ENCODE peak calls at places on chromosomes 16 and 17, in eight cellular contexts. One of them, this sample, is unnamed.

GRCh38 chr17:16933317-16934132 is 38.4 kb downstream of the TNFRSF13B start:
- DNase-seq in stimulated activated CD8-positive, alpha-beta memory T cell treated with anti-CD3 and anti-CD28 coated beads, Interleukin-7, amount 100 ng/mL, for 1 hour: no peak
- DNase-seq in left cardiac atrium: peak; percentile 10
- DNase-seq in activated naive CD4-positive, alpha-beta T cell treated with anti-CD3 and anti-CD28 coated beads for 36 hours: no peak
- DNase-seq in RPMI8226: peak; percentile 31
- DNase-seq in A549: no peak
- DNase-seq in iPS DF 6.9: no peak
- DNase-seq in activated CD8-positive, alpha-beta memory T cell treated with anti-CD3 and anti-CD28 coated beads, Interleukin-2, amount 50 U/mL, for 4 hours: no peak
- DNase-seq in this sample: no peak

GRCh38 chr17:11150946-11151345 is 90.1 kb upstream of the SHISA6 start:
- DNase-seq in stimulated activated CD8-positive, alpha-beta memory T cell treated with anti-CD3 and anti-CD28 coated beads, Interleukin-7, amount 100 ng/mL, for 1 hour: no peak
- DNase-seq in left cardiac atrium: no peak
- DNase-seq in activated naive CD4-positive, alpha-beta T cell treated with anti-CD3 and anti-CD28 coated beads for 36 hours: no peak
- DNase-seq in RPMI8226: no peak
- DNase-seq in A549: no peak
- DNase-seq in iPS DF 6.9: no peak
- DNase-seq in activated CD8-positive, alpha-beta memory T cell treated with anti-CD3 and anti-CD28 coated beads, Interleukin-2, amount 50 U/mL, for 4 hours: no peak
- DNase-seq in this sample: no peak

GRCh38 chr16:77905356-77905920 is 116.9 kb upstream of the CLEC3A start:
- DNase-seq in stimulated activated CD8-positive, alpha-beta memory T cell treated with anti-CD3 and anti-CD28 coated beads, Interleukin-7, amount 100 ng/mL, for 1 hour: no peak
- DNase-seq in left cardiac atrium: no peak
- DNase-seq in activated naive CD4-positive, alpha-beta T cell treated with anti-CD3 and anti-CD28 coated beads for 36 hours: no peak
- DNase-seq in RPMI8226: no peak
- DNase-seq in A549: peak; percentile 16
- DNase-seq in iPS DF 6.9: no peak
- DNase-seq in activated CD8-positive, alpha-beta memory T cell treated with anti-CD3 and anti-CD28 coated beads, Interleukin-2, amount 50 U/mL, for 4 hours: no peak
- DNase-seq in this sample: no peak

GRCh38 chr16:66207139-66207863 is 159.2 kb upstream of the CDH5 start:
- DNase-seq in stimulated activated CD8-positive, alpha-beta memory T cell treated with anti-CD3 and anti-CD28 coated beads, Interleukin-7, amount 100 ng/mL, for 1 hour: no peak
- DNase-seq in left cardiac atrium: peak; percentile 23
- DNase-seq in activated naive CD4-positive, alpha-beta T cell treated with anti-CD3 and anti-CD28 coated beads for 36 hours: no peak
- DNase-seq in RPMI8226: peak; percentile 23
- DNase-seq in A549: no peak
- DNase-seq in iPS DF 6.9: no peak
- DNase-seq in activated CD8-positive, alpha-beta memory T cell treated with anti-CD3 and anti-CD28 coated beads, Interleukin-2, amount 50 U/mL, for 4 hours: no peak
- DNase-seq in this sample: no peak

GRCh38 chr17:59534583-59534982 is 30.8 kb upstream of the DHX40 start:
- DNase-seq in stimulated activated CD8-positive, alpha-beta memory T cell treated with anti-CD3 and anti-CD28 coated beads, Interleukin-7, amount 100 ng/mL, for 1 hour: no peak
- DNase-seq in left cardiac atrium: no peak
- DNase-seq in activated naive CD4-positive, alpha-beta T cell treated with anti-CD3 and anti-CD28 coated beads for 36 hours: no peak
- DNase-seq in RPMI8226: peak; percentile 24
- DNase-seq in A549: peak; percentile 56
- DNase-seq in iPS DF 6.9: no peak
- DNase-seq in activated CD8-positive, alpha-beta memory T cell treated with anti-CD3 and anti-CD28 coated beads, Interleukin-2, amount 50 U/mL, for 4 hours: no peak
- DNase-seq in this sample: no peak

GRCh38 chr16:80258407-80258806 is 282.4 kb upstream of the DYNLRB2 start:
- DNase-seq in stimulated activated CD8-positive, alpha-beta memory T cell treated with anti-CD3 and anti-CD28 coated beads, Interleukin-7, amount 100 ng/mL, for 1 hour: no peak
- DNase-seq in left cardiac atrium: no peak
- DNase-seq in activated naive CD4-positive, alpha-beta T cell treated with anti-CD3 and anti-CD28 coated beads for 36 hours: no peak
- DNase-seq in RPMI8226: no peak
- DNase-seq in A549: no peak
- DNase-seq in iPS DF 6.9: no peak
- DNase-seq in activated CD8-positive, alpha-beta memory T cell treated with anti-CD3 and anti-CD28 coated beads, Interleukin-2, amount 50 U/mL, for 4 hours: no peak
- DNase-seq in this sample: no peak

GRCh38 chr17:51121620-51122472 is 1.2 kb upstream of the SPAG9 start:
- DNase-seq in stimulated activated CD8-positive, alpha-beta memory T cell treated with anti-CD3 and anti-CD28 coated beads, Interleukin-7, amount 100 ng/mL, for 1 hour: peak; percentile 54
- DNase-seq in left cardiac atrium: peak; percentile 93
- DNase-seq in activated naive CD4-positive, alpha-beta T cell treated with anti-CD3 and anti-CD28 coated beads for 36 hours: peak; percentile 95
- DNase-seq in RPMI8226: peak; percentile 73
- DNase-seq in A549: peak; percentile 99
- DNase-seq in iPS DF 6.9: peak; percentile 37
- DNase-seq in activated CD8-positive, alpha-beta memory T cell treated with anti-CD3 and anti-CD28 coated beads, Interleukin-2, amount 50 U/mL, for 4 hours: peak; percentile 86
- DNase-seq in this sample: no peak

GRCh38 chr16:25258856-25259179 is 1.2 kb upstream of the ZKSCAN2 start:
- DNase-seq in stimulated activated CD8-positive, alpha-beta memory T cell treated with anti-CD3 and anti-CD28 coated beads, Interleukin-7, amount 100 ng/mL, for 1 hour: no peak
- DNase-seq in left cardiac atrium: no peak
- DNase-seq in activated naive CD4-positive, alpha-beta T cell treated with anti-CD3 and anti-CD28 coated beads for 36 hours: peak; percentile 53
- DNase-seq in RPMI8226: no peak
- DNase-seq in A549: no peak
- DNase-seq in iPS DF 6.9: no peak
- DNase-seq in activated CD8-positive, alpha-beta memory T cell treated with anti-CD3 and anti-CD28 coated beads, Interleukin-2, amount 50 U/mL, for 4 hours: no peak
- DNase-seq in this sample: peak; percentile 31

GRCh38 chr17:80676096-80676466 is 131.4 kb downstream of the RPTOR start:
- DNase-seq in stimulated activated CD8-positive, alpha-beta memory T cell treated with anti-CD3 and anti-CD28 coated beads, Interleukin-7, amount 100 ng/mL, for 1 hour: no peak
- DNase-seq in left cardiac atrium: no peak
- DNase-seq in activated naive CD4-positive, alpha-beta T cell treated with anti-CD3 and anti-CD28 coated beads for 36 hours: no peak
- DNase-seq in RPMI8226: no peak
- DNase-seq in A549: no peak
- DNase-seq in iPS DF 6.9: no peak
- DNase-seq in activated CD8-positive, alpha-beta memory T cell treated with anti-CD3 and anti-CD28 coated beads, Interleukin-2, amount 50 U/mL, for 4 hours: no peak
- DNase-seq in this sample: no peak

GRCh38 chr17:43803758-43804157 is 23.5 kb downstream of the CFAP97D1 start:
- DNase-seq in stimulated activated CD8-positive, alpha-beta memory T cell treated with anti-CD3 and anti-CD28 coated beads, Interleukin-7, amount 100 ng/mL, for 1 hour: no peak
- DNase-seq in left cardiac atrium: no peak
- DNase-seq in activated naive CD4-positive, alpha-beta T cell treated with anti-CD3 and anti-CD28 coated beads for 36 hours: no peak
- DNase-seq in RPMI8226: no peak
- DNase-seq in A549: no peak
- DNase-seq in iPS DF 6.9: no peak
- DNase-seq in activated CD8-positive, alpha-beta memory T cell treated with anti-CD3 and anti-CD28 coated beads, Interleukin-2, amount 50 U/mL, for 4 hours: no peak
- DNase-seq in this sample: peak; percentile 13

GRCh38 chr16:12340151-12340733 is 363.7 kb downstream of the SNX29 start:
- DNase-seq in stimulated activated CD8-positive, alpha-beta memory T cell treated with anti-CD3 and anti-CD28 coated beads, Interleukin-7, amount 100 ng/mL, for 1 hour: no peak
- DNase-seq in left cardiac atrium: no peak
- DNase-seq in activated naive CD4-positive, alpha-beta T cell treated with anti-CD3 and anti-CD28 coated beads for 36 hours: peak; percentile 64
- DNase-seq in RPMI8226: peak; percentile 59
- DNase-seq in A549: peak; percentile 31
- DNase-seq in iPS DF 6.9: peak; percentile 50
- DNase-seq in activated CD8-positive, alpha-beta memory T cell treated with anti-CD3 and anti-CD28 coated beads, Interleukin-2, amount 50 U/mL, for 4 hours: no peak
- DNase-seq in this sample: no peak

GRCh38 chr17:9321862-9322261 is 253.8 kb downstream of the STX8 start:
- DNase-seq in stimulated activated CD8-positive, alpha-beta memory T cell treated with anti-CD3 and anti-CD28 coated beads, Interleukin-7, amount 100 ng/mL, for 1 hour: no peak
- DNase-seq in left cardiac atrium: no peak
- DNase-seq in activated naive CD4-positive, alpha-beta T cell treated with anti-CD3 and anti-CD28 coated beads for 36 hours: no peak
- DNase-seq in RPMI8226: no peak
- DNase-seq in A549: no peak
- DNase-seq in iPS DF 6.9: no peak
- DNase-seq in activated CD8-positive, alpha-beta memory T cell treated with anti-CD3 and anti-CD28 coated beads, Interleukin-2, amount 50 U/mL, for 4 hours: no peak
- DNase-seq in this sample: no peak

GRCh38 chr16:10308305-10309193 is 77.3 kb upstream of the ATF7IP2 start:
- DNase-seq in stimulated activated CD8-positive, alpha-beta memory T cell treated with anti-CD3 and anti-CD28 coated beads, Interleukin-7, amount 100 ng/mL, for 1 hour: no peak
- DNase-seq in left cardiac atrium: no peak
- DNase-seq in activated naive CD4-positive, alpha-beta T cell treated with anti-CD3 and anti-CD28 coated beads for 36 hours: no peak
- DNase-seq in RPMI8226: no peak
- DNase-seq in A549: no peak
- DNase-seq in iPS DF 6.9: no peak
- DNase-seq in activated CD8-positive, alpha-beta memory T cell treated with anti-CD3 and anti-CD28 coated beads, Interleukin-2, amount 50 U/mL, for 4 hours: no peak
- DNase-seq in this sample: no peak

GRCh38 chr16:19879241-19879792 is 5.3 kb downstream of the GPRC5B start:
- DNase-seq in stimulated activated CD8-positive, alpha-beta memory T cell treated with anti-CD3 and anti-CD28 coated beads, Interleukin-7, amount 100 ng/mL, for 1 hour: no peak
- DNase-seq in left cardiac atrium: peak; percentile 35
- DNase-seq in activated naive CD4-positive, alpha-beta T cell treated with anti-CD3 and anti-CD28 coated beads for 36 hours: no peak
- DNase-seq in RPMI8226: peak; percentile 15
- DNase-seq in A549: no peak
- DNase-seq in iPS DF 6.9: no peak
- DNase-seq in activated CD8-positive, alpha-beta memory T cell treated with anti-CD3 and anti-CD28 coated beads, Interleukin-2, amount 50 U/mL, for 4 hours: no peak
- DNase-seq in this sample: peak; percentile 15

GRCh38 chr17:34756670-34757021 is 177.3 kb downstream of the TMEM132E start:
- DNase-seq in stimulated activated CD8-positive, alpha-beta memory T cell treated with anti-CD3 and anti-CD28 coated beads, Interleukin-7, amount 100 ng/mL, for 1 hour: no peak
- DNase-seq in left cardiac atrium: no peak
- DNase-seq in activated naive CD4-positive, alpha-beta T cell treated with anti-CD3 and anti-CD28 coated beads for 36 hours: no peak
- DNase-seq in RPMI8226: no peak
- DNase-seq in A549: no peak
- DNase-seq in iPS DF 6.9: no peak
- DNase-seq in activated CD8-positive, alpha-beta memory T cell treated with anti-CD3 and anti-CD28 coated beads, Interleukin-2, amount 50 U/mL, for 4 hours: no peak
- DNase-seq in this sample: no peak

GRCh38 chr16:66442502-66443268 is 15.6 kb downstream of the BEAN1 start:
- DNase-seq in stimulated activated CD8-positive, alpha-beta memory T cell treated with anti-CD3 and anti-CD28 coated beads, Interleukin-7, amount 100 ng/mL, for 1 hour: no peak
- DNase-seq in left cardiac atrium: no peak
- DNase-seq in activated naive CD4-positive, alpha-beta T cell treated with anti-CD3 and anti-CD28 coated beads for 36 hours: no peak
- DNase-seq in RPMI8226: no peak
- DNase-seq in A549: no peak
- DNase-seq in iPS DF 6.9: no peak
- DNase-seq in activated CD8-positive, alpha-beta memory T cell treated with anti-CD3 and anti-CD28 coated beads, Interleukin-2, amount 50 U/mL, for 4 hours: no peak
- DNase-seq in this sample: no peak

GRCh38 chr17:55167024-55167721 is 97.6 kb upstream of the HLF start:
- DNase-seq in stimulated activated CD8-positive, alpha-beta memory T cell treated with anti-CD3 and anti-CD28 coated beads, Interleukin-7, amount 100 ng/mL, for 1 hour: no peak
- DNase-seq in left cardiac atrium: no peak
- DNase-seq in activated naive CD4-positive, alpha-beta T cell treated with anti-CD3 and anti-CD28 coated beads for 36 hours: no peak
- DNase-seq in RPMI8226: no peak
- DNase-seq in A549: no peak
- DNase-seq in iPS DF 6.9: no peak
- DNase-seq in activated CD8-positive, alpha-beta memory T cell treated with anti-CD3 and anti-CD28 coated beads, Interleukin-2, amount 50 U/mL, for 4 hours: no peak
- DNase-seq in this sample: no peak

GRCh38 chr16:10312784-10313724 is 72.8 kb upstream of the ATF7IP2 start:
- DNase-seq in stimulated activated CD8-positive, alpha-beta memory T cell treated with anti-CD3 and anti-CD28 coated beads, Interleukin-7, amount 100 ng/mL, for 1 hour: no peak
- DNase-seq in left cardiac atrium: no peak
- DNase-seq in activated naive CD4-positive, alpha-beta T cell treated with anti-CD3 and anti-CD28 coated beads for 36 hours: no peak
- DNase-seq in RPMI8226: no peak
- DNase-seq in A549: no peak
- DNase-seq in iPS DF 6.9: no peak
- DNase-seq in activated CD8-positive, alpha-beta memory T cell treated with anti-CD3 and anti-CD28 coated beads, Interleukin-2, amount 50 U/mL, for 4 hours: no peak
- DNase-seq in this sample: no peak

GRCh38 chr16:87368029-87368765 is 15.4 kb downstream of the FBXO31 start:
- DNase-seq in stimulated activated CD8-positive, alpha-beta memory T cell treated with anti-CD3 and anti-CD28 coated beads, Interleukin-7, amount 100 ng/mL, for 1 hour: no peak
- DNase-seq in left cardiac atrium: no peak
- DNase-seq in activated naive CD4-positive, alpha-beta T cell treated with anti-CD3 and anti-CD28 coated beads for 36 hours: no peak
- DNase-seq in RPMI8226: peak; percentile 3
- DNase-seq in A549: no peak
- DNase-seq in iPS DF 6.9: no peak
- DNase-seq in activated CD8-positive, alpha-beta memory T cell treated with anti-CD3 and anti-CD28 coated beads, Interleukin-2, amount 50 U/mL, for 4 hours: no peak
- DNase-seq in this sample: no peak

GRCh38 chr17:29617125-29617480 is 5.6 kb downstream of the CORO6 start:
- DNase-seq in stimulated activated CD8-positive, alpha-beta memory T cell treated with anti-CD3 and anti-CD28 coated beads, Interleukin-7, amount 100 ng/mL, for 1 hour: peak; percentile 63
- DNase-seq in left cardiac atrium: peak; percentile 84
- DNase-seq in activated naive CD4-positive, alpha-beta T cell treated with anti-CD3 and anti-CD28 coated beads for 36 hours: peak; percentile 97
- DNase-seq in RPMI8226: peak; percentile 91
- DNase-seq in A549: peak; percentile 84
- DNase-seq in iPS DF 6.9: no peak
- DNase-seq in activated CD8-positive, alpha-beta memory T cell treated with anti-CD3 and anti-CD28 coated beads, Interleukin-2, amount 50 U/mL, for 4 hours: peak; percentile 88
- DNase-seq in this sample: peak; percentile 87

GRCh38 chr17:70871180-70871818 is 702.0 kb downstream of the KCNJ2 start:
- DNase-seq in stimulated activated CD8-positive, alpha-beta memory T cell treated with anti-CD3 and anti-CD28 coated beads, Interleukin-7, amount 100 ng/mL, for 1 hour: no peak
- DNase-seq in left cardiac atrium: no peak
- DNase-seq in activated naive CD4-positive, alpha-beta T cell treated with anti-CD3 and anti-CD28 coated beads for 36 hours: no peak
- DNase-seq in RPMI8226: no peak
- DNase-seq in A549: no peak
- DNase-seq in iPS DF 6.9: no peak
- DNase-seq in activated CD8-positive, alpha-beta memory T cell treated with anti-CD3 and anti-CD28 coated beads, Interleukin-2, amount 50 U/mL, for 4 hours: no peak
- DNase-seq in this sample: no peak

GRCh38 chr17:32625971-32626370 is 139.2 kb downstream of the CDK5R1 start:
- DNase-seq in stimulated activated CD8-positive, alpha-beta memory T cell treated with anti-CD3 and anti-CD28 coated beads, Interleukin-7, amount 100 ng/mL, for 1 hour: no peak
- DNase-seq in left cardiac atrium: no peak
- DNase-seq in activated naive CD4-positive, alpha-beta T cell treated with anti-CD3 and anti-CD28 coated beads for 36 hours: no peak
- DNase-seq in RPMI8226: no peak
- DNase-seq in A549: no peak
- DNase-seq in iPS DF 6.9: no peak
- DNase-seq in activated CD8-positive, alpha-beta memory T cell treated with anti-CD3 and anti-CD28 coated beads, Interleukin-2, amount 50 U/mL, for 4 hours: no peak
- DNase-seq in this sample: no peak

GRCh38 chr17:45040459-45040858 is 11.0 kb downstream of the DCAKD start:
- DNase-seq in stimulated activated CD8-positive, alpha-beta memory T cell treated with anti-CD3 and anti-CD28 coated beads, Interleukin-7, amount 100 ng/mL, for 1 hour: no peak
- DNase-seq in left cardiac atrium: no peak
- DNase-seq in activated naive CD4-positive, alpha-beta T cell treated with anti-CD3 and anti-CD28 coated beads for 36 hours: no peak
- DNase-seq in RPMI8226: no peak
- DNase-seq in A549: no peak
- DNase-seq in iPS DF 6.9: no peak
- DNase-seq in activated CD8-positive, alpha-beta memory T cell treated with anti-CD3 and anti-CD28 coated beads, Interleukin-2, amount 50 U/mL, for 4 hours: no peak
- DNase-seq in this sample: no peak

GRCh38 chr17:50589112-50589712 is 28.7 kb downstream of the CACNA1G start:
- DNase-seq in stimulated activated CD8-positive, alpha-beta memory T cell treated with anti-CD3 and anti-CD28 coated beads, Interleukin-7, amount 100 ng/mL, for 1 hour: no peak
- DNase-seq in left cardiac atrium: no peak
- DNase-seq in activated naive CD4-positive, alpha-beta T cell treated with anti-CD3 and anti-CD28 coated beads for 36 hours: no peak
- DNase-seq in RPMI8226: peak; percentile 32
- DNase-seq in A549: no peak
- DNase-seq in iPS DF 6.9: no peak
- DNase-seq in activated CD8-positive, alpha-beta memory T cell treated with anti-CD3 and anti-CD28 coated beads, Interleukin-2, amount 50 U/mL, for 4 hours: no peak
- DNase-seq in this sample: no peak

GRCh38 chr17:32927724-32928526 is at the start of gene TMEM98:
- DNase-seq in stimulated activated CD8-positive, alpha-beta memory T cell treated with anti-CD3 and anti-CD28 coated beads, Interleukin-7, amount 100 ng/mL, for 1 hour: no peak
- DNase-seq in left cardiac atrium: peak; percentile 46
- DNase-seq in activated naive CD4-positive, alpha-beta T cell treated with anti-CD3 and anti-CD28 coated beads for 36 hours: no peak
- DNase-seq in RPMI8226: no peak
- DNase-seq in A549: no peak
- DNase-seq in iPS DF 6.9: no peak
- DNase-seq in activated CD8-positive, alpha-beta memory T cell treated with anti-CD3 and anti-CD28 coated beads, Interleukin-2, amount 50 U/mL, for 4 hours: no peak
- DNase-seq in this sample: no peak

GRCh38 chr16:27819356-27819755 is 244.2 kb downstream of the GSG1L start:
- DNase-seq in stimulated activated CD8-positive, alpha-beta memory T cell treated with anti-CD3 and anti-CD28 coated beads, Interleukin-7, amount 100 ng/mL, for 1 hour: no peak
- DNase-seq in left cardiac atrium: no peak
- DNase-seq in activated naive CD4-positive, alpha-beta T cell treated with anti-CD3 and anti-CD28 coated beads for 36 hours: no peak
- DNase-seq in RPMI8226: no peak
- DNase-seq in A549: no peak
- DNase-seq in iPS DF 6.9: no peak
- DNase-seq in activated CD8-positive, alpha-beta memory T cell treated with anti-CD3 and anti-CD28 coated beads, Interleukin-2, amount 50 U/mL, for 4 hours: no peak
- DNase-seq in this sample: no peak